ENCODE peak calls at places on chromosomes 2 and 18, in four cellular contexts. X is WTC11, O is K562, M is GM12878. H is an unnamed sample.

GRCh38 chr2:207819839-207820784 is 50.4 kb upstream of the FZD5 start:
- DNase-seq in X (no peak), O (no peak), M (no peak), H (peak; percentile 97)

GRCh38 chr2:1584691-1585485 is 159.4 kb downstream of the PXDN start:
- DNase-seq in X (no peak), O (no peak), M (no peak), H (no peak)

GRCh38 chr2:72027426-72028161 is 120.1 kb downstream of the CYP26B1 start:
- DNase-seq in X (peak; percentile 28), O (no peak), M (no peak), H (no peak)

GRCh38 chr18:42635378-42636048 is 480.0 kb downstream of the RIT2 start:
- DNase-seq in X (peak; percentile 13), O (no peak), M (no peak), H (no peak)

GRCh38 chr2:54772110-54772509 is 48.6 kb downstream of the EML6 start:
- DNase-seq in X (no peak), O (no peak), M (no peak), H (no peak)

GRCh38 chr2:108533832-108534576 is at the start of gene LIMS1:
- DNase-seq in X (peak; percentile 84), O (peak; percentile 96), M (peak; percentile 50), H (peak; percentile 82)

GRCh38 chr18:395481-396250 is 104.8 kb downstream of the COLEC12 start:
- DNase-seq in X (no peak), O (no peak), M (no peak), H (no peak)

GRCh38 chr2:84078466-84078865 is 380.6 kb downstream of the SUCLG1 start:
- DNase-seq in X (no peak), O (no peak), M (no peak), H (no peak)

GRCh38 chr2:233112261-233113113 is 52.3 kb downstream of the INPP5D start:
- DNase-seq in X (no peak), O (no peak), M (no peak), H (no peak)

GRCh38 chr2:166180951-166181812 is 53.4 kb upstream of the SCN1A start:
- DNase-seq in X (peak; percentile 71), O (peak; percentile 40), M (no peak), H (peak; percentile 79)

GRCh38 chr18:76691800-76692199 is 130.6 kb upstream of the ZNF236 start:
- DNase-seq in X (no peak), O (no peak), M (no peak), H (no peak)

GRCh38 chr2:45469314-45470099 is 141.6 kb downstream of the SRBD1 start:
- DNase-seq in X (no peak), O (no peak), M (no peak), H (peak; percentile 97)

GRCh38 chr18:55473534-55473933 is 114.5 kb downstream of the TCF4 start:
- DNase-seq in X (no peak), O (no peak), M (no peak), H (no peak)

GRCh38 chr18:4203525-4203924 is 251.6 kb downstream of the DLGAP1 start:
- DNase-seq in X (no peak), O (no peak), M (no peak), H (no peak)

GRCh38 chr18:51400721-51401120 is 203.2 kb upstream of the MEX3C start:
- DNase-seq in X (no peak), O (no peak), M (no peak), H (no peak)

GRCh38 chr2:105371156-105371555 is 27.7 kb downstream of the FHL2 start:
- DNase-seq in X (no peak), O (no peak), M (no peak), H (no peak)

GRCh38 chr18:33440384-33441043 is at the start of gene CCDC178:
- DNase-seq in X (peak; percentile 69), O (peak; percentile 19), M (no peak), H (no peak)

GRCh38 chr2:10002087-10002486 is 41.3 kb upstream of the KLF11 start:
- DNase-seq in X (no peak), O (no peak), M (no peak), H (no peak)

DNA sequence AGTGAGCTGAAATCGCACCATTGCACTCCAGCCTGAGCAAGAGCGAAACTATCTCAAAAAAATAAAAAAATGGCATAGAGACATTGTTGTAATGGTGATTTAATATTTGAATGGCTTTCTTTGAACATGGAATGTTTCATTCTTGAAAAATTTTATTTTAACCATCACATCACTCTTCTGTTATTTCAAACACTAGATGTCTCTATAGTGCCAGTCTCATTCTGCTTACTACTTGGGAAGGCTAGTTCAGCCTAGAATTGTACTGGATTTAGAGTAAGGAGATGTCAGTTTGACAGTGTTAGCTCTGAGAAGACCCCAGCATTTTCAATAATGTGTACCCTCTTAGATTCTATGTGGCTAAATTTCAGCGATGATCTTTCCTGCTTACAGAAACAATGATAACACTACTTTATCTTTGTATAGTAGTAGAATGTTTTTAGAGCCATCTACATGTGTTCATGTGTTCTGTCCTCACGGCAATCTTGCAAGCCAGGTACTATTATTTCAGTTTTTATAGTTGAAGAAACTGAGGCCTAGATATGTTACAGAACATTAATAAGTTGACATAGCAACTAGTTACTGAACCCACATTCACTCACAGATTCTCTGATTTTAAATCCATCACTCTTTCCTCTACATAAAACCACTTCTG is 142.9 kb upstream of the ZSWIM2 start:
- DNase-seq in X (no peak), O (no peak), M (no peak), H (no peak)
- TF ChIP-seq NR2C2 in X (no peak), O (no peak), M (no peak), H (no peak)

GRCh38 chr18:23232331-23232730 is 97.0 kb downstream of the CABLES1 start:
- DNase-seq in X (no peak), O (no peak), M (peak; percentile 54), H (no peak)
- TF ChIP-seq NR2C2 in X (no peak), O (no peak), M (no peak), H (no peak)

GRCh38 chr2:100855084-100855483 is 35.1 kb downstream of the NPAS2 start:
- DNase-seq in X (no peak), O (no peak), M (no peak), H (no peak)

GRCh38 chr2:100856732-100857131 is 36.8 kb downstream of the NPAS2 start:
- DNase-seq in X (no peak), O (no peak), M (no peak), H (no peak)

GRCh38 chr2:100852447-100852846 is 32.5 kb downstream of the NPAS2 start:
- DNase-seq in X (no peak), O (no peak), M (no peak), H (no peak)

GRCh38 chr2:100853909-100854810 is 34.2 kb downstream of the NPAS2 start:
- DNase-seq in X (no peak), O (no peak), M (no peak), H (no peak)

GRCh38 chr2:100852999-100853908 is 33.3 kb downstream of the NPAS2 start:
- DNase-seq in X (peak; percentile 34), O (no peak), M (no peak), H (peak; percentile 52)
- TF ChIP-seq NR2C2 in X (no peak), O (no peak), M (no peak), H (no peak)

GRCh38 chr2:60961457-60961856 is 56.1 kb upstream of the PEX13 start:
- DNase-seq in X (no peak), O (no peak), M (no peak), H (no peak)
- TF ChIP-seq NR2C2 in X (no peak), O (no peak), M (no peak), H (no peak)

GRCh38 chr2:189369566-189369965 is 71.7 kb upstream of the WDR75 start:
- DNase-seq in X (no peak), O (no peak), M (no peak), H (no peak)
- TF ChIP-seq NR2C2 in X (no peak), O (no peak), M (no peak), H (no peak)

DNA sequence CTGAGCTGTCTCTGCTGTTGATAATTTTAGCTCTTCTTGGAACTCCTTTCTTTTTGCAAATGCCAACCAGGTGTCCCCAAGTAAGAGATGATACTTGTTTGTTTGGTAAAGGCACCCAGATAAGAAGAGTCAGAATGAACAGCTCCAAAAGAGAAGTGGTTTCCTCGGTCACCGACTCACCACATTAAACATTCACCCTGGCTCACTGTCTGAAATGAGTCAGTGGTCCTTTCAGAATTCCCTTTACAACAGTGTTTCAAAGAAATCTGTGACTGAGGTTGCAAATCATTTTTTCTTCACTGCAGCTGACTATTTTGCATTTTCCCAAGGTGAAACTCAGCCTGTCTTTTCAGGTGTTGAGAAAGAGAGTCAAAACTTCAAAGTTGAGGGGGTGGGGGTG is 16.2 kb upstream of the CXCR4 start:
- DNase-seq in X (no peak), O (no peak), M (no peak), H (no peak)
- TF ChIP-seq NR2C2 in X (no peak), O (no peak), M (no peak), H (no peak)